ENCODE peak calls at places on chromosomes 4 and X, in eight cellular contexts. I is K562, A is GM12878, U is HepG2, E is sigmoid colon, X is Panc1, V is breast epithelium, C is transverse colon. D is an unnamed sample.

GRCh38 chr4:113636877-113637276 is 124.7 kb downstream of the CAMK2D start:
- DNase-seq in I (peak; percentile 22), A (no peak), U (no peak), E (no peak), X (no peak), V (no peak), C (no peak), D (no peak)

GRCh38 chrX:105981772-105982485 is 56.6 kb downstream of the SERPINA7 start:
- DNase-seq in I (no peak), A (no peak), U (no peak), E (no peak), X (no peak), V (no peak), C (no peak), D (no peak)

GRCh38 chr4:152805071-152805650 is 25.4 kb downstream of the ARFIP1 start:
- DNase-seq in I (no peak), A (no peak), U (no peak), E (no peak), X (no peak), V (no peak), C (no peak), D (no peak)

GRCh38 chrX:2829469-2830246 is 928 bp downstream of the GYG2 start:
- DNase-seq in I (no peak), A (no peak), U (no peak), E (no peak), X (no peak), V (no peak), C (no peak), D (no peak)

GRCh38 chr4:182507808-182508207 is 264.6 kb downstream of the TENM3 start:
- DNase-seq in I (no peak), A (no peak), U (no peak), E (no peak), X (no peak), V (no peak), C (no peak), D (no peak)

GRCh38 chr4:112287258-112287873 is 1.7 kb upstream of the TIFA start:
- DNase-seq in I (no peak), A (no peak), U (no peak), E (no peak), X (no peak), V (no peak), C (peak; percentile 24), D (no peak)

GRCh38 chr4:92501456-92501855 is 197.7 kb downstream of the GRID2 start:
- DNase-seq in I (no peak), A (no peak), U (no peak), E (no peak), X (no peak), V (no peak), C (no peak), D (no peak)

GRCh38 chr4:68388347-68388746 is 38.5 kb upstream of the YTHDC1 start:
- DNase-seq in I (no peak), A (no peak), U (no peak), E (no peak), X (no peak), V (no peak), C (no peak), D (no peak)

GRCh38 chr4:79027656-79028055 is 88.4 kb upstream of the PAQR3 start:
- DNase-seq in I (no peak), A (no peak), U (no peak), E (no peak), X (no peak), V (no peak), C (no peak), D (no peak)

GRCh38 chr4:70365479-70365878 is 4.9 kb downstream of the SMR3A start:
- DNase-seq in I (no peak), A (no peak), U (peak; percentile 23), E (no peak), X (no peak), V (no peak), C (no peak), D (no peak)

GRCh38 chrX:40009890-40010289 is 87.9 kb downstream of the BCOR start:
- DNase-seq in I (no peak), A (no peak), U (no peak), E (no peak), X (no peak), V (no peak), C (no peak), D (no peak)

GRCh38 chr4:37737456-37737855 is 51.3 kb upstream of the RELL1 start:
- DNase-seq in I (no peak), A (no peak), U (no peak), E (no peak), X (no peak), V (no peak), C (no peak), D (no peak)

GRCh38 chrX:13473666-13474516 is 95.5 kb upstream of the EGFL6 start:
- DNase-seq in I (no peak), A (peak; percentile 52), U (no peak), E (no peak), X (no peak), V (no peak), C (no peak), D (no peak)

GRCh38 chr4:78876568-78877320 is 62.5 kb downstream of the PAQR3 start:
- DNase-seq in I (no peak), A (no peak), U (no peak), E (no peak), X (no peak), V (no peak), C (no peak), D (no peak)

GRCh38 chr4:23932935-23933334 is 43.1 kb upstream of the PPARGC1A start:
- DNase-seq in I (no peak), A (no peak), U (no peak), E (no peak), X (no peak), V (no peak), C (no peak), D (no peak)

GRCh38 chrX:139106111-139106510 is 394.6 kb upstream of the FGF13 start:
- DNase-seq in I (no peak), A (no peak), U (no peak), E (no peak), X (no peak), V (no peak), C (no peak), D (no peak)

GRCh38 chrX:6228720-6229119 is at the start of gene NLGN4X:
- DNase-seq in I (no peak), A (no peak), U (no peak), E (no peak), X (no peak), V (no peak), C (no peak), D (no peak)

DNA sequence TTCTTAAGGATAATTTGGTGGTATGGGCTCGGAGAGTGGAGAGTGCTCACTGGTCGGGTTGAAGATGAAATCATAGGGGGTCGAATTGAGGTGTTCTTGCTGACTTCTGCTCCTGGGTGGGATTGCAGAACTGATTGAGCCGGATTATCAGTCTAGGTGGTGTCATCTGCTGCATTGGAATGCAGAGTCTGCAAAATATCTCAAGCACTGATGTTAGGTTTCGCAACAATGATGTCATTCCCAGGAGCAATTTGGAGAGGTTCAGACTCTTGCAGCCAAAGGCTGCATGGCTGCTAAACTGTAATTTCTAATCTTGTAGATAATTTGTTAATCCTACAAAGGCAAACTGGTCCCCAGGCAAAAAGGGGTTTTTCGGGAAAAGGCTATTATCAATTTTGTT is 67.7 kb downstream of the RHOH start:
- DNase-seq in I (no peak), A (no peak), U (no peak), E (no peak), X (no peak), V (no peak), C (no peak), D (no peak)
- H3K4me1 ChIP-seq in I (peaks cover 19% of the 10 kb centered on the region), A (peaks cover 9% of the 10 kb centered on the region), U (peaks cover 14% of the 10 kb centered on the region), E (no peaks in the 10 kb centered on the region), X (no peaks in the 10 kb centered on the region), V (no peaks in the 10 kb centered on the region), C (no peaks in the 10 kb centered on the region), D (peaks cover 8% of the 10 kb centered on the region)

DNA sequence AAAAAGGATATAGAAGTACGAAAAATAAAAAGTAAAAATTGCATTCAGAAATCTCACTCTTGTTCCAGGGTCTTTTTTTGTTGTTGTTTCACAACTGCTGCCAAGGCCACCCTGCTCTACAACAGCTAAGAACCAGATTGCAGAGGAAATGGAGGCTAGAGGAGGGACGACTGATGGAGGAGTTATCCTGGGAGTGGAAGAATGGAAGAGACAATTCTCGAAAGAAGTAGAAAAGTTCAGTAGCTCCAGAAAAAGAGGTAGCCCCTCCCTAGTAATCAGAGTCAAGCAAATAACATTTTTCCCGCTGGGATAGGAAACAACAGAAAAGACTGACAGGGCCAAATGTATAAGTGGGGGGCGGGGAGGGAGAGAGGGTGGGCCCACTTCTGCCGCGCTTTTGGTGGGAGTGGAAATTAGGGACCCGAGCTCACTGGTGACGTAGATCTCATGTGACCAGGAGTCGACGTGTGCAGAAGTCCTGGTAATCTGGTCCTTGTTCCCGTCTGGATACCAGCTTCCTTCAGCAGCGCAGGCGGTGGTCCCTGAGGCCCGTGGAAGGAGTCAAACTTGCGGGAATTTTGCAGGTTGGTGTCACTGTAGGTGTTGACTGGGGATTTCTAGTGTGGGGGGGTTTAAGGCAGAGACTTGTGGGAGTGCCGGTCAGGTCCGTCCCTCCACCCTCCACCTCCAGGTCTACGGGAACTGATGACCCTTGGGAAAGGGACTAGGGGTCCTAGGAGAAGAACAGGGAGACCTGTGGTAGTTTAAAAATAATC is at the start of gene TCEAL9:
- DNase-seq in I (peak; percentile 11), A (no peak), U (peak; percentile 51), E (peak; percentile 87), X (no peak), V (peak; percentile 54), C (peak; percentile 63), D (peak; percentile 74)
- TF ChIP-seq POLR2AphosphoS5 in I (peak; percentile 40), A (no peak), U (peak; percentile 72), E (peak; percentile 96), X (peak; percentile 69), V (peak; percentile 91), C (peak; percentile 92), D (peak; percentile 49)

GRCh38 chr4:124203613-124204284 is 508.8 kb downstream of the ANKRD50 start:
- DNase-seq in I (no peak), A (no peak), U (no peak), E (no peak), X (no peak), V (no peak), C (no peak), D (no peak)
- TF ChIP-seq CTCF in I (no peak), A (no peak), U (no peak), E (no peak), X (no peak), V (no peak), C (no peak), D (no peak)

GRCh38 chr4:82718067-82718935 is 80.3 kb downstream of the SCD5 start:
- DNase-seq in I (no peak), A (no peak), U (peak; percentile 9), E (peak; percentile 86), X (no peak), V (no peak), C (no peak), D (no peak)
- H3K4me1 ChIP-seq in I (no peaks in the 10 kb centered on the region), A (no peaks in the 10 kb centered on the region), U (peaks cover 28% of the 10 kb centered on the region), E (no peaks in the 10 kb centered on the region), X (no peaks in the 10 kb centered on the region), V (no peaks in the 10 kb centered on the region), C (no peaks in the 10 kb centered on the region), D (no peaks in the 10 kb centered on the region)

DNA sequence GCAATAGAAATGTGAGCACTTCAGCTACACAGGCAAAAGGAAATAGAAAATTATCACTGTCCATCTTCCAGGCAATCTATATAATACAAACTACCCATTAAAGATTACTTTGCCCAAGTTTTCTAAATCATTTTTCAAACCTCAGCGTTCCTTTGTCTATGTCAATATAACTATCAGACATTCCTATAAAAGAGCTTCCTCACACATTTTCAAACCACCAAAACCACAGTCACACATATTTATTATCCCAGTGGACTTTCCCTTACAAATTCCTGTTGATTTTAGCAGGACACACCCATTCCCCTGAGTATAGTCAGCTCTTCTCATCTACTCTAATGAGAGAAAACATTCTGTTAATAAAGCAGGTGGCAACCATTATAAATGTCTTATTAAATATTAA is 83.2 kb upstream of the INTU start:
- DNase-seq in I (no peak), A (no peak), U (no peak), E (no peak), X (no peak), V (no peak), C (no peak), D (no peak)
- TF ChIP-seq POLR2AphosphoS5 in I (no peak), A (no peak), U (no peak), E (no peak), X (no peak), V (no peak), C (no peak), D (no peak)